ENCODE peak calls at places on chromosomes 2 and 18, in six cellular contexts. One of them, this sample, is unnamed.

GRCh38 chr2:188181439-188181838 is 110.2 kb upstream of the GULP1 start:
- DNase-seq in psoas muscle: no peak
- DNase-seq in K562: no peak
- DNase-seq in dorsolateral prefrontal cortex: no peak
- DNase-seq in foreskin fibroblast: no peak
- DNase-seq in GM13976: no peak
- DNase-seq in this sample: no peak

GRCh38 chr2:12717988-12718661 is 1.4 kb downstream of the TRIB2 start:
- DNase-seq in psoas muscle: no peak
- DNase-seq in K562: peak
- DNase-seq in dorsolateral prefrontal cortex: no peak
- DNase-seq in foreskin fibroblast: no peak
- DNase-seq in GM13976: peak
- DNase-seq in this sample: no peak

GRCh38 chr2:20416723-20417122 is 30.2 kb upstream of the RHOB start:
- DNase-seq in psoas muscle: no peak
- DNase-seq in K562: no peak
- DNase-seq in dorsolateral prefrontal cortex: no peak
- DNase-seq in foreskin fibroblast: no peak
- DNase-seq in GM13976: no peak
- DNase-seq in this sample: no peak

GRCh38 chr2:233408366-233409285 is 54.3 kb downstream of the DGKD start:
- DNase-seq in psoas muscle: no peak
- DNase-seq in K562: no peak
- DNase-seq in dorsolateral prefrontal cortex: no peak
- DNase-seq in foreskin fibroblast: no peak
- DNase-seq in GM13976: no peak
- DNase-seq in this sample: no peak

GRCh38 chr18:3194947-3195612 is 24.7 kb downstream of the MYOM1 start:
- DNase-seq in psoas muscle: no peak
- DNase-seq in K562: no peak
- DNase-seq in dorsolateral prefrontal cortex: no peak
- DNase-seq in foreskin fibroblast: no peak
- DNase-seq in GM13976: no peak
- DNase-seq in this sample: no peak

GRCh38 chr2:236284208-236284607 is 20.0 kb upstream of the ASB18 start:
- DNase-seq in psoas muscle: no peak
- DNase-seq in K562: no peak
- DNase-seq in dorsolateral prefrontal cortex: no peak
- DNase-seq in foreskin fibroblast: no peak
- DNase-seq in GM13976: no peak
- DNase-seq in this sample: no peak

GRCh38 chr2:117618607-117619006 is 195.9 kb upstream of the DDX18 start:
- DNase-seq in psoas muscle: no peak
- DNase-seq in K562: no peak
- DNase-seq in dorsolateral prefrontal cortex: no peak
- DNase-seq in foreskin fibroblast: no peak
- DNase-seq in GM13976: no peak
- DNase-seq in this sample: no peak

GRCh38 chr2:98333922-98334321 is 12.3 kb upstream of the CNGA3 start:
- DNase-seq in psoas muscle: no peak
- DNase-seq in K562: no peak
- DNase-seq in dorsolateral prefrontal cortex: no peak
- DNase-seq in foreskin fibroblast: no peak
- DNase-seq in GM13976: no peak
- DNase-seq in this sample: no peak

GRCh38 chr2:227870710-227871374 is 589 bp upstream of the DAW1 start:
- DNase-seq in psoas muscle: no peak
- DNase-seq in K562: no peak
- DNase-seq in dorsolateral prefrontal cortex: no peak
- DNase-seq in foreskin fibroblast: no peak
- DNase-seq in GM13976: no peak
- DNase-seq in this sample: no peak

GRCh38 chr18:36579311-36579710 is 249.5 kb downstream of the TPGS2 start:
- DNase-seq in psoas muscle: no peak
- DNase-seq in K562: no peak
- DNase-seq in dorsolateral prefrontal cortex: no peak
- DNase-seq in foreskin fibroblast: no peak
- DNase-seq in GM13976: no peak
- DNase-seq in this sample: no peak

GRCh38 chr2:160387558-160388262 is 105.9 kb downstream of the RBMS1 start:
- DNase-seq in psoas muscle: peak
- DNase-seq in K562: no peak
- DNase-seq in dorsolateral prefrontal cortex: no peak
- DNase-seq in foreskin fibroblast: peak
- DNase-seq in GM13976: no peak
- DNase-seq in this sample: peak

GRCh38 chr2:231469568-231469920 is 5.3 kb upstream of the NCL start:
- DNase-seq in psoas muscle: no peak
- DNase-seq in K562: no peak
- DNase-seq in dorsolateral prefrontal cortex: no peak
- DNase-seq in foreskin fibroblast: no peak
- DNase-seq in GM13976: no peak
- DNase-seq in this sample: no peak

GRCh38 chr2:47222813-47223564 is 67.9 kb upstream of the STPG4 start:
- DNase-seq in psoas muscle: no peak
- DNase-seq in K562: no peak
- DNase-seq in dorsolateral prefrontal cortex: no peak
- DNase-seq in foreskin fibroblast: no peak
- DNase-seq in GM13976: no peak
- DNase-seq in this sample: no peak

GRCh38 chr2:129761569-129762021 is 217.9 kb upstream of the RAB6C start:
- DNase-seq in psoas muscle: no peak
- DNase-seq in K562: no peak
- DNase-seq in dorsolateral prefrontal cortex: no peak
- DNase-seq in foreskin fibroblast: no peak
- DNase-seq in GM13976: no peak
- DNase-seq in this sample: no peak

GRCh38 chr2:143684731-143685364 is 555.6 kb downstream of the ARHGAP15 start:
- DNase-seq in psoas muscle: no peak
- DNase-seq in K562: no peak
- DNase-seq in dorsolateral prefrontal cortex: no peak
- DNase-seq in foreskin fibroblast: no peak
- DNase-seq in GM13976: no peak
- DNase-seq in this sample: no peak

GRCh38 chr18:28175930-28176673 is 828 bp downstream of the CDH2 start:
- DNase-seq in psoas muscle: no peak
- DNase-seq in K562: no peak
- DNase-seq in dorsolateral prefrontal cortex: peak
- DNase-seq in foreskin fibroblast: no peak
- DNase-seq in GM13976: peak
- DNase-seq in this sample: no peak

GRCh38 chr2:121256720-121257475 is 28.1 kb downstream of the TFCP2L1 start:
- DNase-seq in psoas muscle: no peak
- DNase-seq in K562: no peak
- DNase-seq in dorsolateral prefrontal cortex: no peak
- DNase-seq in foreskin fibroblast: no peak
- DNase-seq in GM13976: no peak
- DNase-seq in this sample: no peak

GRCh38 chr2:198004173-198004572 is 199.8 kb downstream of the PLCL1 start:
- DNase-seq in psoas muscle: no peak
- DNase-seq in K562: no peak
- DNase-seq in dorsolateral prefrontal cortex: no peak
- DNase-seq in foreskin fibroblast: peak
- DNase-seq in GM13976: no peak
- DNase-seq in this sample: no peak

GRCh38 chr2:170816499-170817246 is at the start of gene GAD1:
- DNase-seq in psoas muscle: peak
- DNase-seq in K562: peak
- DNase-seq in dorsolateral prefrontal cortex: peak
- DNase-seq in foreskin fibroblast: peak
- DNase-seq in GM13976: peak
- DNase-seq in this sample: peak

GRCh38 chr18:72410399-72410798 is 133.7 kb downstream of the CBLN2 start:
- DNase-seq in psoas muscle: no peak
- DNase-seq in K562: no peak
- DNase-seq in dorsolateral prefrontal cortex: no peak
- DNase-seq in foreskin fibroblast: no peak
- DNase-seq in GM13976: no peak
- DNase-seq in this sample: no peak

GRCh38 chr18:35582899-35583558 is 1.5 kb downstream of the GALNT1 start:
- DNase-seq in psoas muscle: no peak
- DNase-seq in K562: peak
- DNase-seq in dorsolateral prefrontal cortex: no peak
- DNase-seq in foreskin fibroblast: peak
- DNase-seq in GM13976: no peak
- DNase-seq in this sample: no peak

GRCh38 chr2:239299218-239299939 is 101.4 kb downstream of the HDAC4 start:
- DNase-seq in psoas muscle: no peak
- DNase-seq in K562: no peak
- DNase-seq in dorsolateral prefrontal cortex: no peak
- DNase-seq in foreskin fibroblast: no peak
- DNase-seq in GM13976: no peak
- DNase-seq in this sample: no peak

GRCh38 chr2:238596571-238597551 is 170.1 kb downstream of the ASB1 start:
- DNase-seq in psoas muscle: peak
- DNase-seq in K562: no peak
- DNase-seq in dorsolateral prefrontal cortex: no peak
- DNase-seq in foreskin fibroblast: peak
- DNase-seq in GM13976: no peak
- DNase-seq in this sample: peak

GRCh38 chr2:42009657-42010580 is 37.9 kb upstream of the PKDCC start:
- DNase-seq in psoas muscle: no peak
- DNase-seq in K562: no peak
- DNase-seq in dorsolateral prefrontal cortex: no peak
- DNase-seq in foreskin fibroblast: no peak
- DNase-seq in GM13976: no peak
- DNase-seq in this sample: no peak

GRCh38 chr18:2971741-2972552 is 41.0 kb downstream of the LPIN2 start:
- DNase-seq in psoas muscle: no peak
- DNase-seq in K562: no peak
- DNase-seq in dorsolateral prefrontal cortex: no peak
- DNase-seq in foreskin fibroblast: no peak
- DNase-seq in GM13976: peak
- DNase-seq in this sample: no peak

GRCh38 chr2:66576381-66577330 is 141.7 kb downstream of the MEIS1 start:
- DNase-seq in psoas muscle: peak
- DNase-seq in K562: no peak
- DNase-seq in dorsolateral prefrontal cortex: no peak
- DNase-seq in foreskin fibroblast: no peak
- DNase-seq in GM13976: peak
- DNase-seq in this sample: no peak

DNA sequence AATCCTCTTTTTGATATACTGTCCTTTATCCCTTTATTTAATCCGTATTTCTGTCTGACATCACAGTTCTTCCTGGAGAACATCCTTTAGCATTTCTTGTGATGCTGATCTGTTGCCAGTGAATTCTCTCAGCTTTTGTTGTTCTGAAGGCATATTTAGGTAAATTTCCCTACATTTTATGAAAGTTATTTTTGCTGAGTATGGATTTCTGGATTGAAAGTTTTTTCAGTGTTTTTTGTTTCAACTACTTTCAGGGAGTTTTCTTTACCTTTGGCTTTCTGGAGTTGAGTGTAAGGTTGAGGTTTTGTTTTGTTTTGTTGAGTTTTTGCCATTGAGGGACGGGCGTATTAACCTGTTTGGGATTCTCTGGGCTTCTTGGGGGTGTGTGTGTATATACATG is 22.5 kb downstream of the SNTG2 start:
- DNase-seq in psoas muscle: no peak
- DNase-seq in K562: no peak
- DNase-seq in dorsolateral prefrontal cortex: no peak
- DNase-seq in foreskin fibroblast: no peak
- DNase-seq in GM13976: no peak
- DNase-seq in this sample: no peak
- TF ChIP-seq CTCF in psoas muscle: no peak
- TF ChIP-seq CTCF in K562: no peak
- TF ChIP-seq CTCF in dorsolateral prefrontal cortex: no peak
- TF ChIP-seq CTCF in foreskin fibroblast: no peak
- TF ChIP-seq CTCF in GM13976: no peak
- TF ChIP-seq CTCF in this sample: no peak

DNA sequence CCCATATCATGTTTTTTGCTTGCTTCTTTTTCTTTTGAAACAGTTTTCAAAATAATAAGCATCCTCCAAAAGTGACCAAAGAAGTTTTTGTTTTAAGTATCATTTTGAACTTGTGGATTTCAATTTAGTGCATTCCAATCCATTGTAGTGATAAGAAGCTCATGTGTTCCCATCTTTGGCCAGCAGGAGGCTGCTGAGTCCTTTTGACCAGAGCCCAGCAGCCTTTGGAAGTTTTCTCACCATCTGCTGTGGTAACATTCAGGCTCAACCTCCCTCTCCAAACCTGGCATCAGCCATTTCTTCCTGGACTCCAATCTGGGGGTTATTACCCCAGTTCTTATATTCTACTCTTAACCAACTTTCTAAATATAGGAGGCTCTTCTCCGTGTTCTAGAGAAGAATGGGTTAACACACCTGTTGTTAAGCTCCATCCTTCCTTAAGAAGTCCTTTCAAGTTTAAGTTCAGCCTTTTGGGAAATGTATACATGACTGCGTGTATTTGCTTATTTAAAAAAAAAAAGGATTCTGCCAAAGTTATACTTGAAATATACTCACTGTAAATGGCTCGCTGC is 39.0 kb upstream of the MAL start:
- DNase-seq in psoas muscle: no peak
- DNase-seq in K562: peak
- DNase-seq in dorsolateral prefrontal cortex: peak
- DNase-seq in foreskin fibroblast: peak
- DNase-seq in GM13976: peak
- DNase-seq in this sample: peak
- TF ChIP-seq CTCF in psoas muscle: peak
- TF ChIP-seq CTCF in K562: peak
- TF ChIP-seq CTCF in dorsolateral prefrontal cortex: peak
- TF ChIP-seq CTCF in foreskin fibroblast: peak
- TF ChIP-seq CTCF in GM13976: peak
- TF ChIP-seq CTCF in this sample: peak

DNA sequence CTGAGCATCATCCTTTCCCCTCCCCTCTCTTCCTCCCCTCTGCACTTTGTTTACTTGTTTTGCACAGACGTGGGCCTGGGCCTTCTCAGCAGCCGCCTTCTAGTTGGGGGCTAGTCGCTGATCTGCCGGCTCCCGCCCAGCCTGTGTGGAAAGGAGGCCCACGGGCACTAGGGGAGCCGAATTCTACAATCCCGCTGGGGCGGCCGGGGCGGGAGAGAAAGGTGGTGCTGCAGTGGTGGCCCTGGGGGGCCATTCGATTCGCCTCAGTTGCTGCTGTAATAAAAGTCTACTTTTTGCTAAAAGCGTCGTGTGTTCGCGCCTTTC is 261 bp upstream of the KRTCAP3 start:
- DNase-seq in psoas muscle: no peak
- DNase-seq in K562: no peak
- DNase-seq in dorsolateral prefrontal cortex: no peak
- DNase-seq in foreskin fibroblast: no peak
- DNase-seq in GM13976: no peak
- DNase-seq in this sample: no peak
- TF ChIP-seq CTCF in psoas muscle: no peak
- TF ChIP-seq CTCF in K562: no peak
- TF ChIP-seq CTCF in dorsolateral prefrontal cortex: no peak
- TF ChIP-seq CTCF in foreskin fibroblast: no peak
- TF ChIP-seq CTCF in GM13976: no peak
- TF ChIP-seq CTCF in this sample: no peak

DNA sequence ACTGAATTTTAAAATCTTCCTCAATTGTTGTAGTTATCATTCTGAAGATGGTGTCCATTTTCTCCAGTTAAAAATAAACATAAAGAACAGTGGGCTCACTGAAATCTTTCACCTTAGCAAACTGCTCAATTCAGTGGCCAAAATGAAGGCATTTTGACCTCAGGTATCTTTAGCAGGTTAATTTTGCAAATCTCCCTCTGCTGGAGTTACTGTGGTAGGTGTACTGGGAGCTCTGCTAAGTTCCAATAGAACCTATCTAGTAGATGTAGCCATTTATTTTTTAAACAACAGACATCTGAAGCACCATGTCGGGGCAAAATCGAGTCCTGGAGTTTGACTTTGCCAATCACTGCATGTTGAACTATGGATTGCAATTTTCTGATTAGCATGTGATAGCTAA is 177.1 kb downstream of the IRS1 start:
- DNase-seq in psoas muscle: no peak
- DNase-seq in K562: no peak
- DNase-seq in dorsolateral prefrontal cortex: no peak
- DNase-seq in foreskin fibroblast: no peak
- DNase-seq in GM13976: no peak
- DNase-seq in this sample: no peak
- TF ChIP-seq CTCF in psoas muscle: peak
- TF ChIP-seq CTCF in K562: no peak
- TF ChIP-seq CTCF in dorsolateral prefrontal cortex: no peak
- TF ChIP-seq CTCF in foreskin fibroblast: no peak
- TF ChIP-seq CTCF in GM13976: no peak
- TF ChIP-seq CTCF in this sample: no peak